ENCODE peak calls at places on chromosomes 12 and 14, in five cellular contexts. C is HepG2, E is HEK293T, N is GM12878, K is K562. Z is an unnamed sample.

GRCh38 chr12:89345830-89346740 is 6.2 kb downstream of the DUSP6 start:
- DNase-seq in K (no peak), E (no peak), N (peak), C (no peak), Z (peak)

GRCh38 chr14:90382491-90383125 is 14.2 kb upstream of the CALM1 start:
- DNase-seq in E (peak), C (peak), K (no peak), N (no peak), Z (peak)

GRCh38 chr12:62215506-62215905 is 44.7 kb upstream of the USP15 start:
- DNase-seq in K (no peak), C (no peak), N (no peak), E (no peak), Z (no peak)

GRCh38 chr12:237026-237815 is 23.3 kb upstream of the SLC6A12 start:
- DNase-seq in E (no peak), K (no peak), N (no peak), C (peak), Z (no peak)

GRCh38 chr14:39762576-39763401 is 330.6 kb upstream of the FBXO33 start:
- DNase-seq in K (no peak), E (no peak), N (peak), C (peak), Z (no peak)

GRCh38 chr12:93706824-93707223 is 29.6 kb downstream of the CRADD start:
- DNase-seq in E (no peak), N (no peak), K (no peak), C (no peak), Z (no peak)

GRCh38 chr14:91830777-91831176 is 36.6 kb downstream of the TC2N start:
- DNase-seq in K (no peak), E (no peak), N (peak), C (no peak), Z (no peak)

GRCh38 chr14:22822619-22823551 is 6.8 kb upstream of the MRPL52 start:
- DNase-seq in C (peak), K (peak), E (peak), N (no peak), Z (peak)

GRCh38 chr14:62373889-62374394 is 611.7 kb downstream of the SNAPC1 start:
- DNase-seq in N (no peak), K (no peak), C (no peak), E (no peak), Z (no peak)

GRCh38 chr12:24212496-24212895 is 263.0 kb upstream of the SOX5 start:
- DNase-seq in C (no peak), K (no peak), E (no peak), N (no peak), Z (no peak)

GRCh38 chr12:56929780-56930179 is 4.4 kb downstream of the SDR9C7 start:
- DNase-seq in K (no peak), C (no peak), E (no peak), N (no peak), Z (no peak)

GRCh38 chr12:16088421-16088820 is 177.3 kb downstream of the DERA start:
- DNase-seq in N (no peak), K (no peak), E (no peak), C (no peak), Z (no peak)

GRCh38 chr12:82730832-82731497 is 44.3 kb downstream of the TMTC2 start:
- DNase-seq in N (no peak), K (no peak), E (no peak), C (peak), Z (peak)

GRCh38 chr14:21965042-21965441 is 291.4 kb upstream of the OR4E1 start:
- DNase-seq in C (no peak), K (no peak), N (no peak), E (no peak), Z (no peak)

GRCh38 chr12:131810672-131811071 is 17.5 kb upstream of the MMP17 start:
- DNase-seq in K (no peak), N (no peak), C (no peak), E (no peak), Z (no peak)

GRCh38 chr14:89977668-89978067 is 21.9 kb downstream of the TDP1 start:
- DNase-seq in E (no peak), C (no peak), N (no peak), K (no peak), Z (no peak)

GRCh38 chr12:51528852-51529545 is 62.0 kb upstream of the SCN8A start:
- DNase-seq in E (no peak), C (no peak), N (no peak), K (no peak), Z (no peak)

GRCh38 chr12:76080729-76081415 is 3.6 kb downstream of the NAP1L1 start:
- DNase-seq in K (no peak), C (peak), N (no peak), E (peak), Z (peak)

DNA sequence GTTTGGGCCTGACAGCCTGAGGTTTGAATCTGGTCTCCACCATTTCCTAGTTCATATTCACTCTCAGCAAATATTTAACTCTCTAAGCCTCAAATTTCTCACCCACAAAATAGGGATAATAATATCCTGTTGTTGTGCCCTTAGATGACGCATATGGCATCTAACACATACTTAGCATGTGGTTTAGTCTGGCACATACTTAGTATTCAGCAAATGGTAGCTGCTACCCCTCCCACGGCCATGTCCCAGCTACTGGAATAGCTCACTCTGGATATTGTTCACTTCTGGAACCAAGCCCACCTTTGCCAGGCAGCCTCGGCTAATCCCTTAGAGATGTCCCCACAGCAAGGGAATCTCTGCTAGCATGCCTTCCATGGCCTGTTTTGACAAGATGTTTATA is 53.3 kb downstream of the BICD1 start:
- DNase-seq in C (no peak), E (no peak), N (no peak), K (no peak), Z (no peak)
- TF ChIP-seq FOXM1 in C (no peak), E (no peak), N (no peak), K (no peak), Z (no peak)

GRCh38 chr12:127165567-127166392 is 1101.2 kb upstream of the TMEM132C start:
- DNase-seq in N (no peak), K (peak), C (peak), E (peak), Z (peak)
- TF ChIP-seq FOXM1 in N (no peak), K (no peak), C (no peak), E (no peak), Z (no peak)

GRCh38 chr14:24368562-24369252 is 723 bp downstream of the NFATC4 start:
- DNase-seq in C (no peak), N (no peak), E (peak), K (peak), Z (peak)
- TF ChIP-seq FOXM1 in C (no peak), N (no peak), E (no peak), K (no peak), Z (no peak)

DNA sequence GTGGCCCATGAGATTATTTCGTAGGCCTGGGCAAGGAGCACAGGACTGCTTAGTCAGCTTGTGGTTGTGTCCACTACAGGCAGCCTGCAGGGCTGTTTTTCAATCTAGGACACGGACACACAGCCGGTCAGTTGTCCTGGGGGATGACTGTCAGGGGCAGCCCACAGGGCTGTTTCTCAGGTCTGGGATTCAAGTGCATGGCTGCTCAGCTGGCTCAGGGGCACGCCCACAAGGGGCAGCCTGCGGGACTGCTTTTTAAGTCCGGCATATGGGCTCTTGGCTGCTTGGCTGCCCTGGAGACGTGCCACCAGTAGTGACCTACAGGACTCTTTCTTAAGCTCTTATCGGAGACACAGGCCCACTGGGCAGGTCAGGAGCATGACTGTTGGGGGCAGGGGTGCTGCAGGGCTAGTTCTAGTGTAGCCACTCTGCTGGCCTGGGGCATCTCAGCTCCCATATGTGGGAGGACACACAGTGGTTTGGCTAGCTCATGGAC is 26.6 kb upstream of the GTF2A1 start:
- DNase-seq in E (no peak), N (no peak), C (no peak), K (no peak), Z (no peak)
- TF ChIP-seq FOXM1 in E (no peak), N (no peak), C (no peak), K (no peak), Z (no peak)

GRCh38 chr12:123233505-123234299 is 466 bp downstream of the MTRFR start:
- DNase-seq in K (peak), E (no peak), C (no peak), N (no peak), Z (no peak)
- TF ChIP-seq FOXM1 in K (no peak), E (no peak), C (no peak), N (no peak), Z (no peak)

DNA sequence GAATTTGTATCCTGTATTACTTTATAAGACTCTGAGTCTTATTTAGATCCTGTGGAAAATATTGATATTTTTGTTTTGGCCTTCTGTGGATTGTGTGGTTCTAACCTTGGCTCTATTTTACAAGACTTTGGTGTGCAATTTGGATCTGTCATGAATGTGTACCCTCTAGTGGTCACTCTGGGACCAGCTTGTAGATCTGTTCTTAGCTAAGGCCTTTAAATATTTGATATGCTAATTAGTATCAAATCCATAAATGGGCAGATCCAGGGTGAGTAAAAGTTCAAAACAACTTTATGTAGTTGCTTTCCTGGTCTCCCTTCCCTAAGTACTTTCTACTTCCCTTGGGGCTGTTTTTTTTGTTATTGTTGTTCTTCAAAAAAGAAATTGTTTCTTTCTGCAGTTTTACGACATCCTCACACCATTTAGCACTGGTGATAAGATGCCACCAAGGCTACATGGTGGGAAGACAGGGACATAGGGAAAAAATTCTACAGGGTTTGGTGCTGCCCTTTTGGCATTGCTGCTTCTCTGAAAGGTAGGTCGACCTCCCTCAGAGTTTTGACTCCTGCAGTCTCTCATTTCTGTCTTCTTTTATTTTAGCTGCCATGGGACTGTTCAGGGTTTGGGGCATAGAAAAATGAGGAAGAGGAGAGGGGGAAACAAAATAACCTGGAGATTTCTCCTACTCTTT is 238.5 kb downstream of the GPHN start:
- DNase-seq in E (peak), N (no peak), K (peak), C (peak), Z (peak)
- TF ChIP-seq FOXM1 in E (no peak), N (no peak), K (no peak), C (no peak), Z (no peak)

DNA sequence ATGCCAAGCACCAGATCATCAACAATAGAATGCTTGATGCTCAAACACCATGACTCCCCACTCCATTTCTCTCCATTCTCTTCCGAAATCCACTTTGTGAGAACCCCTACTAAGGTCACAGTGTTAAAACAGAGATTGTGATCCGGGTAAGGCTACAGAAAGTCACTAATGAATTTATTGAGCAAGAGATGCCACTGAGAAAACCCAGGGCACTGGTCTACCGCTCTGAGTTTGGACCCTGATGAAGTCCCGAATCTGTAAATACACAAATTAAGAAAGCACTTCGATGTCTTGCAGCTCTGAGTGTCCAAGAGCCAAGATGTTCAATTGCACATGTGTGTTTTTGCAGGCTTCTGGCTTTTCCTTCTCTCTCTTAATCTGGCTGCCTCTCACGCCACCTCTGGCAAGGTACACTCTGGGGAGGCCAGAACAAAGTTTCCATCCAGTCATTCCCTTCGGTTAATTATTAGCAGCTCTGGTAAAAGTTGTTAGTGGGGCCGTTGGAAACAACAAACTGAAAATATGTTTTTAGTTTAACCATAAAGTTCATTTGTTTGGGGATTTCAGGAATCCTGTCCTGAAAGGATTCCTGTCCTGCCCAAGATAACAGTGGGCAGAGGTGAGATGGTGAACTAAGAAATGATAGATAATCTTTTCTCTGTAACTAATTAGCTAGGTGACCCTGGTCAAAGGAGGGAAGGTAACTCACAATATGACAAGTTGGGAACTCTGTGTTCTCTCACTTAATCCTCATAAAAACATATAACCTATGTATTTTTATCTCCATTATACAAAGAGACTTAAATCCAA is 75.4 kb downstream of the BTG1 start:
- DNase-seq in N (no peak), C (peak), K (no peak), E (no peak), Z (no peak)
- TF ChIP-seq FOXM1 in N (no peak), C (no peak), K (no peak), E (no peak), Z (no peak)

DNA sequence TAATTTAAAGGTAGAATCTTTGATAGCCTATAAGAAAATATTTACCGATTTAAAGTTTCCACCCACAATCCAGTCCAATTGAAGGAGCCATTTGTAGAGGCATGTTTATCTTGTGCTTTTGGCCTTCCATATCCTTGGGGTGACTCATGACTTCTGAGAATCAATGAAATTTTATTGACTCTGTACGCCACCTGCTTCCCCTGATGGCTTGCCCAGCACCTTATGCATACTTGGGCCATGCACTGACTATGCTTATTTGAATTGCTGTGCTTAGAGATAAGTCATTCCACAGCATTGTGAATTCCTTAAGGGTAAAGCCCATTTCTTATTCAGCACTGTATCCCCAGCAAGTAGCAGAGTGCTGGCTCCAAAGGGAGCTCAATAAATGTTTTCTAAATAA is 954.8 kb upstream of the SEL1L start:
- DNase-seq in C (no peak), K (no peak), N (no peak), E (no peak), Z (no peak)
- TF ChIP-seq FOXM1 in C (no peak), K (no peak), N (no peak), E (no peak), Z (no peak)

DNA sequence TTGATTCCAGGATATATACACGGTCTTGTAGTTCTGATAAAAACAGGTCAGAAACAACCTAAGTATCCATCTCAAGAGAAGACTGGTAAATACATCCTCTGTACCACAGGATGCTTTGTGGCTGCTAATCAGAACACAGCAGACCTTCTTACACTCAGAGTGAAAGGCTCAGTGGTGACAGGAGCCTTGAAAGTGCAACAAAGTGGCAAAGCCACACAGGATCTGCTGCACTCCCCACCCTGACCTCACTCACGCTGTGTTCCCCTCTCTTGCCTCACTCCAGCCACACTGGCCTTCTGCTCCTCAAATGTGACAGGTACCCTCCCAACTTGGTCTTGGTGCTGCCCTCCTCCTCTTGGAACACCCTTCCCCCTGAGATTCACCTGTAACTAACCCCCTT is 98.1 kb upstream of the GRIP1 start:
- DNase-seq in N (peak), C (no peak), K (no peak), E (no peak), Z (no peak)
- TF ChIP-seq FOXM1 in N (no peak), C (no peak), K (no peak), E (no peak), Z (no peak)

DNA sequence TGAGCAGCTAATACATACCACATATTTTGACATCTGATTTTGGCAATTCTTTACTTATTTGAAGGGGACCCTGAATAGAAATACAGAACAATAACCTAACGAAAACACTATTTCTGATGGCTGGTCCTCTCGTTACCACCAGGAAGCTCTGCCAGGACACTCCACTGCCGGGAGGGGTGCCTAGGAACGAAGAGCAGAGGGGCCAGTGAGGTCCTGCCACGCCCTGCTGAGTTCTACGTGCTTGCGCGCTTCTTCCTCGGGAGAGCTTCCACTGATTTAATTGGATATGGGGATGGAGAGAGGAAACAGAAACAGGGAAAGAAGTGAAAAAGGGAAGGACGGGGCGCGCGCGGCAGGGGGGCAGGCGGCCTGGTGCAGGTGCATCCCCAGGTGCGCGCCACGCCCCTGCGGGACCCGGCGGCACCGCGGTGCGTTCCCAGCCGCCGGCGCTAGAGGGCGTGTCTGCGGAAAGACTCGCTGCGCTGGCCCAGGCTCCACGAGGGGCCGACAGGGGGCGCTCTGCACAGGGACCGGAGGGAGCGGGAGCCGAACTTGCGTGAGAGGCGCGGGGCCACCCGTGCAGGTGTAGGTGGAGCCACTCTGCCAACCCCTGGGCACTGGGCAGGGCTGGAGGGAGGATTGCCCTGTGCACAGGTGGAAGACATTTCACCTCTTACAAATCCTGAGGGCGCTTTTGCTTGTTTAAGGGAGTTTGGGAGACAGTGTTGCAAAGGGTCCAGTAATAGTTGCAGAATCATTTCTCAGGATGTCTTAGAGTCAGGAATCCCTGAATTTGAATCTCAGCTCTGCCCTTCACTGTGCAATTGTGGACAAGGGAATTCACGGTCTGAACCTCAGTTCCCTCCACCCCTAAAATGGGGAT is 986.3 kb upstream of the TMEM132C start:
- DNase-seq in C (peak), N (no peak), E (peak), K (peak), Z (peak)
- TF ChIP-seq FOXM1 in C (no peak), N (no peak), E (no peak), K (no peak), Z (no peak)

Z was measured in SK-N-SH.